ENCODE peak calls at places on chromosome 2, in seven cellular contexts. S is T-helper 2 cell, U is transverse colon, I is 8988T, T is colonic mucosa, G is substantia nigra, F is activated T-cell treated with anti-CD3 and anti-CD28 coated beads for 48 hours. Z is an unnamed sample.

GRCh38 chr2:127479219-127479825 is 47.0 kb downstream of the IWS1 start:
- DNase-seq in G (no peak), S (no peak), T (no peak), F (no peak), U (no peak), I (no peak), Z (no peak)

GRCh38 chr2:47501374-47502200 is 98.6 kb downstream of the MSH2 start:
- DNase-seq in G (no peak), F (no peak), U (no peak), S (no peak), T (no peak), I (no peak), Z (no peak)

GRCh38 chr2:437772-438393 is 150.0 kb upstream of the ALKAL2 start:
- DNase-seq in U (peak; percentile 77), G (no peak), I (no peak), F (no peak), S (peak; percentile 52), T (peak; percentile 35), Z (no peak)

GRCh38 chr2:14628906-14629305 is 3.6 kb upstream of the LRATD1 start:
- DNase-seq in G (no peak), I (no peak), T (peak; percentile 80), U (peak; percentile 75), F (no peak), S (no peak), Z (peak; percentile 5)

GRCh38 chr2:133817680-133818566 is 249.7 kb upstream of the NCKAP5 start:
- DNase-seq in U (no peak), G (no peak), F (no peak), S (no peak), T (no peak), I (no peak), Z (no peak)

GRCh38 chr2:231614559-231615057 is 21.9 kb downstream of the TEX44 start:
- DNase-seq in G (no peak), F (peak; percentile 54), I (peak; percentile 46), T (no peak), U (no peak), S (no peak), Z (no peak)

GRCh38 chr2:121131375-121131774 is 153.6 kb downstream of the TFCP2L1 start:
- DNase-seq in U (no peak), S (no peak), T (no peak), I (no peak), F (no peak), G (no peak), Z (no peak)

GRCh38 chr2:1744446-1745170 is at the start of gene PXDN:
- DNase-seq in G (no peak), T (peak; percentile 46), S (no peak), F (no peak), I (no peak), U (peak; percentile 45), Z (peak; percentile 43)

GRCh38 chr2:120937736-120938131 is 202.1 kb downstream of the GLI2 start:
- DNase-seq in F (no peak), I (no peak), S (no peak), U (no peak), T (no peak), G (no peak), Z (no peak)

GRCh38 chr2:235937936-235938335 is 230.2 kb downstream of the GBX2 start:
- DNase-seq in S (no peak), I (no peak), U (no peak), G (no peak), F (no peak), T (no peak), Z (no peak)

GRCh38 chr2:33210626-33211025 is 263.9 kb downstream of the LTBP1 start:
- DNase-seq in U (no peak), S (no peak), G (no peak), I (peak; percentile 34), T (no peak), F (no peak), Z (no peak)

GRCh38 chr2:221896505-221897151 is 324.5 kb upstream of the EPHA4 start:
- DNase-seq in I (no peak), G (no peak), U (no peak), S (no peak), T (no peak), F (no peak), Z (no peak)

GRCh38 chr2:10150436-10150835 is 27.9 kb downstream of the RRM2 start:
- DNase-seq in T (no peak), I (no peak), F (no peak), S (no peak), G (no peak), U (no peak), Z (no peak)

GRCh38 chr2:219209818-219210571 is 3.4 kb downstream of the ZFAND2B start:
- DNase-seq in T (peak; percentile 16), I (no peak), U (no peak), G (no peak), S (no peak), F (no peak), Z (no peak)

GRCh38 chr2:106192752-106193490 is 1.2 kb downstream of the UXS1 start:
- DNase-seq in F (peak; percentile 49), G (no peak), I (peak; percentile 47), T (peak; percentile 53), S (peak; percentile 11), U (peak; percentile 53), Z (no peak)

GRCh38 chr2:217803639-217803932 is 199.2 kb downstream of the TNS1 start:
- DNase-seq in F (no peak), S (no peak), I (no peak), T (no peak), G (no peak), U (no peak), Z (no peak)

GRCh38 chr2:1869987-1870386 is 125.7 kb upstream of the PXDN start:
- DNase-seq in I (no peak), T (no peak), S (no peak), U (no peak), G (no peak), F (no peak), Z (no peak)

GRCh38 chr2:109209412-109209811 is 80.4 kb downstream of the SH3RF3 start:
- DNase-seq in S (no peak), I (peak; percentile 40), U (no peak), T (no peak), F (no peak), G (no peak), Z (no peak)

GRCh38 chr2:95353055-95353575 is 49.4 kb upstream of the FAHD2A start:
- DNase-seq in T (no peak), I (no peak), S (no peak), F (no peak), U (no peak), G (no peak), Z (no peak)

GRCh38 chr2:233430091-233430490 is 75.8 kb downstream of the DGKD start:
- DNase-seq in F (no peak), G (no peak), U (no peak), T (no peak), I (no peak), S (no peak), Z (no peak)

GRCh38 chr2:191617589-191617988 is 60.3 kb upstream of the NABP1 start:
- DNase-seq in F (no peak), I (no peak), G (no peak), S (peak; percentile 31), T (no peak), U (no peak), Z (no peak)

GRCh38 chr2:136874258-136874657 is 108.9 kb downstream of the THSD7B start:
- DNase-seq in I (no peak), G (no peak), F (no peak), S (no peak), T (no peak), U (no peak), Z (no peak)

GRCh38 chr2:9717886-9718451 is 87.2 kb upstream of the YWHAQ start:
- DNase-seq in S (no peak), I (no peak), F (no peak), T (no peak), G (no peak), U (no peak), Z (no peak)

GRCh38 chr2:82199493-82199852 is 1894.9 kb upstream of the LRRTM1 start:
- DNase-seq in U (no peak), S (no peak), G (no peak), F (no peak), I (no peak), T (no peak), Z (no peak)

GRCh38 chr2:172554352-172555271 is 1.3 kb upstream of the PDK1 start:
- DNase-seq in F (no peak), G (no peak), S (no peak), T (no peak), I (no peak), U (no peak), Z (no peak)

GRCh38 chr2:238644095-238645081 is 203.5 kb upstream of the TWIST2 start:
- DNase-seq in F (no peak), I (peak; percentile 54), S (no peak), G (no peak), T (no peak), U (no peak), Z (no peak)

GRCh38 chr2:171208648-171209047 is 48.0 kb upstream of the TLK1 start:
- DNase-seq in T (no peak), I (no peak), U (no peak), G (no peak), F (no peak), S (no peak), Z (no peak)

GRCh38 chr2:33670392-33670937 is 71.4 kb upstream of the FAM98A start:
- DNase-seq in U (no peak), S (no peak), T (no peak), G (no peak), I (no peak), F (no peak), Z (no peak)

GRCh38 chr2:217164008-217164407 is 304.1 kb upstream of the TNP1 start:
- DNase-seq in T (no peak), U (no peak), I (no peak), G (no peak), S (no peak), F (no peak), Z (no peak)

GRCh38 chr2:62663920-62664319 is 41.6 kb upstream of the EHBP1 start:
- DNase-seq in G (no peak), S (no peak), T (no peak), I (no peak), F (no peak), U (no peak), Z (no peak)

GRCh38 chr2:44602446-44602845 is 240.7 kb downstream of the CAMKMT start:
- DNase-seq in I (no peak), T (no peak), G (no peak), U (no peak), F (no peak), S (no peak), Z (no peak)

Z was measured in prostate gland.